ENCODE peak calls at places on chromosomes 16 and 17, in seven cellular contexts. F is psoas muscle; E is effector memory CD4-positive, alpha-beta T cell; Y is CD4-positive, alpha-beta T cell; G is colonic mucosa; L is pancreas; X is cardiac muscle cell. P is an unnamed sample.

GRCh38 chr17:41629316-41629715 is 4.9 kb upstream of the KRT17 start:
- DNase-seq in F (peak; percentile 1), E (no peak), Y (no peak), G (no peak), L (no peak), X (no peak), P (no peak)

GRCh38 chr17:28916302-28916934 is 13.5 kb upstream of the DHRS13 start:
- DNase-seq in F (no peak), E (no peak), Y (peak; percentile 22), G (peak; percentile 54), L (no peak), X (peak; percentile 60), P (peak; percentile 65)

GRCh38 chr16:3023415-3023668 is 400 bp downstream of the HCFC1R1 start:
- DNase-seq in F (no peak), E (no peak), Y (no peak), G (no peak), L (peak; percentile 76), X (peak; percentile 63), P (no peak)

GRCh38 chr16:84024854-84025253 is 17.7 kb downstream of the SLC38A8 start:
- DNase-seq in F (no peak), E (no peak), Y (no peak), G (no peak), L (no peak), X (peak; percentile 69), P (no peak)

GRCh38 chr16:24499193-24499814 is 40.1 kb upstream of the RBBP6 start:
- DNase-seq in F (no peak), E (no peak), Y (no peak), G (peak; percentile 22), L (no peak), X (peak; percentile 39), P (peak; percentile 71)

GRCh38 chr17:945672-946071 is 33.9 kb downstream of the NXN start:
- DNase-seq in F (no peak), E (no peak), Y (no peak), G (no peak), L (no peak), X (no peak), P (no peak)

GRCh38 chr16:23092801-23093117 is 56.5 kb downstream of the USP31 start:
- DNase-seq in F (no peak), E (no peak), Y (no peak), G (no peak), L (no peak), X (no peak), P (no peak)

GRCh38 chr17:63991611-63992010 is 6.5 kb upstream of the PRR29 start:
- DNase-seq in F (no peak), E (no peak), Y (no peak), G (no peak), L (no peak), X (no peak), P (no peak)

GRCh38 chr16:23436992-23437391 is 16.0 kb downstream of the COG7 start:
- DNase-seq in F (no peak), E (no peak), Y (no peak), G (no peak), L (no peak), X (no peak), P (no peak)

GRCh38 chr17:16923097-16923903 is 48.6 kb downstream of the TNFRSF13B start:
- DNase-seq in F (no peak), E (no peak), Y (no peak), G (no peak), L (peak; percentile 63), X (no peak), P (no peak)

GRCh38 chr16:75341934-75342811 is 90.7 kb upstream of the BCAR1 start:
- DNase-seq in F (no peak), E (no peak), Y (no peak), G (peak; percentile 26), L (no peak), X (peak; percentile 56), P (no peak)

GRCh38 chr17:3788200-3788599 is 12.8 kb downstream of the ITGAE start:
- DNase-seq in F (no peak), E (no peak), Y (no peak), G (no peak), L (no peak), X (no peak), P (no peak)

GRCh38 chr16:2822158-2822495 is 5.1 kb downstream of the PRSS21 start:
- DNase-seq in F (no peak), E (no peak), Y (no peak), G (no peak), L (no peak), X (no peak), P (peak; percentile 3)

GRCh38 chr16:57675752-57676623 is 7.9 kb downstream of the ADGRG3 start:
- DNase-seq in F (no peak), E (no peak), Y (no peak), G (no peak), L (no peak), X (peak; percentile 50), P (peak; percentile 51)

GRCh38 chr16:56372013-56372634 is 53.2 kb downstream of the AMFR start:
- DNase-seq in F (no peak), E (no peak), Y (no peak), G (no peak), L (no peak), X (no peak), P (no peak)

GRCh38 chr16:80014241-80014939 is 413.9 kb upstream of the MAF start:
- DNase-seq in F (no peak), E (no peak), Y (no peak), G (no peak), L (no peak), X (no peak), P (no peak)

GRCh38 chr16:54318941-54319340 is 32.4 kb upstream of the IRX3 start:
- DNase-seq in F (no peak), E (no peak), Y (no peak), G (no peak), L (no peak), X (no peak), P (no peak)
- H3K27ac ChIP-seq in F (no peak overlapping the region), E (no peak overlapping the region), Y (no peak overlapping the region), G (no peak overlapping the region), L (no peak overlapping the region), X (no peak overlapping the region), P (no peak overlapping the region)

DNA sequence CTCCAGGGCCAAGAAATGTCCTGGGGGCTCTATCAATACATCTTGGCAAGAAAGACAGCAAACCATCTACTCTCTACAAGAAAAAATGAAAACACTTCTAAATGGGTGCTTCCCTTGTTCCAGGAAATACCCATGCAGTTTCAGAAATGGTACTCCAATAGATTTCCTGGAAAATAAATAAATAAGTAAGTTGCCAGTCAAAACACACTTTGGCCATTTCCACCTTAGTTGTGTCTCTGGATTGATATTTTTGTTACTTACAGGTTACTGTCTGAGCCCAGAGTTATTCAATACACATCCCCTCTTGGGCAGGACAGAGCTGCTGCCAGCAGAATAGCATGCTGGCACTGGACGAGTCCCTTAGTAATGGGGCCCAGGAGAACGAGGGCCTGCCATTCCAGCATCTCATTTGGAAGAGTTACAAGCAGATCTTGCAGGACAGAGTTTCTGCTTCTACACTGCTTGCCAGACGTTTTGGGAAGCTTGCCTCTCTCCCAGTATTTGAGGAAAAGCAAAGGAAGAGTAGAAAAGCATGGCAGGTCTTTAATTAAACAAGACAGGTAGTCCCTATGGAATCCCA is 100.5 kb downstream of the SMG6 start:
- DNase-seq in F (no peak), E (no peak), Y (no peak), G (no peak), L (no peak), X (no peak), P (no peak)
- H3K27ac ChIP-seq in F (peak overlapping the region; percentile 13), E (no peak overlapping the region), Y (no peak overlapping the region), G (no peak overlapping the region), L (peak overlapping the region; percentile 7), X (peak overlapping the region; percentile 83), P (no peak overlapping the region)

GRCh38 chr16:16063685-16064084 is 114.3 kb downstream of the ABCC1 start:
- DNase-seq in F (no peak), E (no peak), Y (no peak), G (no peak), L (no peak), X (no peak), P (no peak)

GRCh38 chr16:16064874-16065384 is 115.5 kb downstream of the ABCC1 start:
- DNase-seq in F (no peak), E (no peak), Y (no peak), G (no peak), L (no peak), X (no peak), P (no peak)

GRCh38 chr16:16067127-16067526 is 117.7 kb downstream of the ABCC1 start:
- DNase-seq in F (peak; percentile 47), E (no peak), Y (no peak), G (no peak), L (no peak), X (no peak), P (no peak)

GRCh38 chr16:16059895-16060590 is 110.6 kb downstream of the ABCC1 start:
- DNase-seq in F (peak; percentile 63), E (no peak), Y (no peak), G (no peak), L (peak; percentile 90), X (no peak), P (no peak)

DNA sequence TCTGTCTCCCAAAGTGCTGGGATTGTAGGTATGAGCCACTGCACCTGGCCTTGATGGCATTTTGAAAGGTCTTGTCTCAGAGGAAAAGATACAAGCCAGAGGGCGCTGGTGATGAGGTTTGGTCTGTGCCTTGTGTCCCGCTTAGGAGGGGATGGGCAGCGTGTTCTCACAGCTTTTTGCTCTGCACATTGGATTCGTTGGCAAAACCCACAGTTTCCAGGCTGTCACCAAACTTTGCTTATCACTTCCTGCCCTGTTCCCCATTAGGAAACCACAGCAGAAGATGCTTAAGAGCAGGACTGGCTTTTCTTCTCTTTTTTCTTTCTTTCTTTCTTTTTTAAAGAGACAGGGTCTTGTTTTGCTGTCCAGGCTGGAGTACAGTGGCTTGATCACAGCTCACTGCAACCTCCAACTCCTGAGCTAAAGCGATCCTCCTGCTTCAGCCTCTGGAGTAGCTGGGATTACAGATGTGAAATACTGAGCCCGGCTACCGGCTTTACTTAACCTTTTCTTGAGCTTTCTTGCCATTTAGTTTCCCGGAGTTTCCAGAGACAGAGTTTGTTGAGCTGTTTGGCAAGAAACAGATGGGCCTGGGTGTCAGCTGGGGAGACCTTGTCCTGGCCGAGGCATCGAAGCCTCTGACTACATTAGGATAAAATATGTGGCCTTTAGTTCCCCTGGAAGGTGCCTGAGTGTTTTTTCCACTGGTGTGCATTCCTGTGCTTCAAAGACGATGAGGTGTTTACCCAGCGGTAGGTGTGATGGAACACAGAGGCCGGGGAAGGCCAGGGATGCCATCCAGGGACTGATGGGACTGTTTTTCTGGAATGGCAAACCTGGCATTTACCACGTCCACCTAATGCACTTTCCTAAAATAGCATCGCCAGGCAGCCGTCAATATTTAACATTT is 112.9 kb downstream of the ABCC1 start:
- DNase-seq in F (no peak), E (no peak), Y (no peak), G (no peak), L (no peak), X (peak; percentile 52), P (no peak)
- H3K27ac ChIP-seq in F (peak overlapping the region; percentile 80), E (no peak overlapping the region), Y (no peak overlapping the region), G (no peak overlapping the region), L (peak overlapping the region; percentile 13), X (no peak overlapping the region), P (no peak overlapping the region)

DNA sequence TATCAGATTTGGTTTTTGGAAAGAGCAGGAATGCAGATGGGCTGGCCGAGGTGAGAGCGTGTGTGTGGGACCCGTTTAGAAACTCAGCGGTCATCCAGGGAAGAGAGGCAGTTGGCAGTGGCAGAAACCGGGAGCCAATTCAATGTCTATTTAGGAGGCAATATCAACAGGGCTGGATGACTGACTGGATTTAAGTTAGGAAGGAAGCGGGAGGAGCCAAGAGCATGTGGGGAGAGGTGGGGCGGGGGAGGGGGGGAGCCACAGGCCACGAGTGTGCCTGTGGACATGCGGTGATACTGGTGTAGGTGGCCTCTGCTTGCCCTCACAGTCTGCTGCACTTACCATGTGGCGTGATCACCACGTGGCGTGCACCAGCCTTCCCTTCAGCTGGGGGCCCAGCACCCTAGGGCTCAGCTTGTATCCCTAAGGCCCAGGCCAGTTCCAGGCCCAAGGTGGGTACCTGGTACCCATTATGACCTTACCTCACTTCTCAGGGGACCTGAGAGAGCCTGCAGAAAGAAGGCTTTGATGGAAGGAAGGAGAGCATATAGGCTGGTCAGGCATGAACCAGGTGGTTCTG is 10.8 kb upstream of the TPPP3 start:
- DNase-seq in F (no peak), E (no peak), Y (no peak), G (no peak), L (no peak), X (no peak), P (no peak)
- H3K27ac ChIP-seq in F (no peak overlapping the region), E (no peak overlapping the region), Y (no peak overlapping the region), G (peak overlapping the region; percentile 79), L (peak overlapping the region; percentile 73), X (no peak overlapping the region), P (no peak overlapping the region)